ENCODE peak calls at places on chromosomes 12 and 14, in seven cellular contexts. One of them, this sample, is unnamed. For H3K27me3 and H3K4me1, the result is how much of the 10 kb centered on the place peaks cover.

GRCh38 chr12:47990351-47991105 is 13.7 kb downstream of the COL2A1 start:
- DNase-seq in endothelial cell of umbilical vein: no peak
- DNase-seq in HCT116: no peak
- DNase-seq in IMR-90: peak
- DNase-seq in K562: no peak
- DNase-seq in thyroid gland: no peak
- DNase-seq in uterus: no peak
- DNase-seq in this sample: no peak

GRCh38 chr14:95299271-95299670 is 20.4 kb downstream of the CLMN start:
- DNase-seq in endothelial cell of umbilical vein: no peak
- DNase-seq in HCT116: no peak
- DNase-seq in IMR-90: no peak
- DNase-seq in K562: no peak
- DNase-seq in thyroid gland: no peak
- DNase-seq in uterus: no peak
- DNase-seq in this sample: no peak

GRCh38 chr12:94458882-94459772 is 540 bp downstream of the CEP83 start:
- DNase-seq in endothelial cell of umbilical vein: no peak
- DNase-seq in HCT116: peak
- DNase-seq in IMR-90: peak
- DNase-seq in K562: no peak
- DNase-seq in thyroid gland: no peak
- DNase-seq in uterus: no peak
- DNase-seq in this sample: no peak

GRCh38 chr14:51600658-51601057 is 51.1 kb upstream of the FRMD6 start:
- DNase-seq in endothelial cell of umbilical vein: no peak
- DNase-seq in HCT116: no peak
- DNase-seq in IMR-90: no peak
- DNase-seq in K562: no peak
- DNase-seq in thyroid gland: no peak
- DNase-seq in uterus: no peak
- DNase-seq in this sample: no peak

GRCh38 chr12:68349921-68350606 is 17.9 kb upstream of the MDM1 start:
- DNase-seq in endothelial cell of umbilical vein: no peak
- DNase-seq in HCT116: no peak
- DNase-seq in IMR-90: no peak
- DNase-seq in K562: no peak
- DNase-seq in thyroid gland: no peak
- DNase-seq in uterus: no peak
- DNase-seq in this sample: no peak

GRCh38 chr12:107372229-107372658 is 278.9 kb upstream of the CRY1 start:
- DNase-seq in endothelial cell of umbilical vein: no peak
- DNase-seq in HCT116: no peak
- DNase-seq in IMR-90: peak
- DNase-seq in K562: no peak
- DNase-seq in thyroid gland: no peak
- DNase-seq in uterus: no peak
- DNase-seq in this sample: no peak

GRCh38 chr12:1819050-1819449 is 1.3 kb upstream of the LRTM2 start:
- DNase-seq in endothelial cell of umbilical vein: no peak
- DNase-seq in HCT116: no peak
- DNase-seq in IMR-90: no peak
- DNase-seq in K562: no peak
- DNase-seq in thyroid gland: no peak
- DNase-seq in uterus: no peak
- DNase-seq in this sample: no peak

GRCh38 chr12:106527356-106527755 is 55.4 kb upstream of the RFX4 start:
- DNase-seq in endothelial cell of umbilical vein: peak
- DNase-seq in HCT116: no peak
- DNase-seq in IMR-90: peak
- DNase-seq in K562: no peak
- DNase-seq in thyroid gland: no peak
- DNase-seq in uterus: no peak
- DNase-seq in this sample: no peak

DNA sequence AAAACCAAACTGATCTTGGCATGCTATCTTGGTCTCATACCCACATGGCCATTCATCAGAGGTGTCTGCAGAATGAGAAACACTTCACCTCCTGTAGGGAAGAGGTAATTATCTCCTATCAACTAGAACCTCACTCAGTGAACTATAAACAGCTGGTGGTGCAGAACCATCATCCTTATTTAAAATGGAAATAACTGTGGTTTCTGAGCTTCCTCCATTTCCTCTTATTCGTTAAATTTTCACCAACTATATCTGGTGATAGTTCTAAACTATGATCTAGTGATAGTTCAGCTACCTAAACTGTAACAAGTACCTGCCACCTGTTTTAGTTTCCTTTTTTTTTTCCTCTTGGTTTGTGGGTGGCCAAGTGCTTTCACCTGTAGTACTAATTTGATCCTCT is 218.5 kb downstream of the FUT8 start:
- DNase-seq in endothelial cell of umbilical vein: no peak
- DNase-seq in HCT116: no peak
- DNase-seq in IMR-90: no peak
- DNase-seq in K562: no peak
- DNase-seq in thyroid gland: no peak
- DNase-seq in uterus: no peak
- DNase-seq in this sample: no peak
- H3K27me3 ChIP-seq in endothelial cell of umbilical vein: under half
- H3K27me3 ChIP-seq in HCT116: under half
- H3K27me3 ChIP-seq in IMR-90: under half
- H3K27me3 ChIP-seq in K562: under half
- H3K27me3 ChIP-seq in thyroid gland: under half
- H3K27me3 ChIP-seq in uterus: under half
- H3K27me3 ChIP-seq in this sample: under half

GRCh38 chr14:103360548-103360947 is 24.7 kb upstream of the MARK3 start:
- DNase-seq in endothelial cell of umbilical vein: no peak
- DNase-seq in HCT116: no peak
- DNase-seq in IMR-90: no peak
- DNase-seq in K562: no peak
- DNase-seq in thyroid gland: no peak
- DNase-seq in uterus: no peak
- DNase-seq in this sample: peak
- TF ChIP-seq POLR2A in endothelial cell of umbilical vein: no peak
- TF ChIP-seq POLR2A in HCT116: no peak
- TF ChIP-seq POLR2A in IMR-90: no peak
- TF ChIP-seq POLR2A in K562: no peak
- TF ChIP-seq POLR2A in thyroid gland: no peak
- TF ChIP-seq POLR2A in uterus: no peak
- TF ChIP-seq POLR2A in this sample: no peak

GRCh38 chr12:92551853-92552397 is 150.9 kb upstream of the PLEKHG7 start:
- DNase-seq in endothelial cell of umbilical vein: no peak
- DNase-seq in HCT116: no peak
- DNase-seq in IMR-90: peak
- DNase-seq in K562: no peak
- DNase-seq in thyroid gland: no peak
- DNase-seq in uterus: no peak
- DNase-seq in this sample: no peak

GRCh38 chr12:92552412-92553108 is 150.2 kb upstream of the PLEKHG7 start:
- DNase-seq in endothelial cell of umbilical vein: peak
- DNase-seq in HCT116: no peak
- DNase-seq in IMR-90: peak
- DNase-seq in K562: no peak
- DNase-seq in thyroid gland: no peak
- DNase-seq in uterus: no peak
- DNase-seq in this sample: peak

GRCh38 chr12:92551210-92551609 is 151.6 kb upstream of the PLEKHG7 start:
- DNase-seq in endothelial cell of umbilical vein: no peak
- DNase-seq in HCT116: no peak
- DNase-seq in IMR-90: no peak
- DNase-seq in K562: no peak
- DNase-seq in thyroid gland: no peak
- DNase-seq in uterus: no peak
- DNase-seq in this sample: no peak

GRCh38 chr12:92550234-92550633 is 152.6 kb upstream of the PLEKHG7 start:
- DNase-seq in endothelial cell of umbilical vein: no peak
- DNase-seq in HCT116: no peak
- DNase-seq in IMR-90: no peak
- DNase-seq in K562: no peak
- DNase-seq in thyroid gland: no peak
- DNase-seq in uterus: no peak
- DNase-seq in this sample: no peak

DNA sequence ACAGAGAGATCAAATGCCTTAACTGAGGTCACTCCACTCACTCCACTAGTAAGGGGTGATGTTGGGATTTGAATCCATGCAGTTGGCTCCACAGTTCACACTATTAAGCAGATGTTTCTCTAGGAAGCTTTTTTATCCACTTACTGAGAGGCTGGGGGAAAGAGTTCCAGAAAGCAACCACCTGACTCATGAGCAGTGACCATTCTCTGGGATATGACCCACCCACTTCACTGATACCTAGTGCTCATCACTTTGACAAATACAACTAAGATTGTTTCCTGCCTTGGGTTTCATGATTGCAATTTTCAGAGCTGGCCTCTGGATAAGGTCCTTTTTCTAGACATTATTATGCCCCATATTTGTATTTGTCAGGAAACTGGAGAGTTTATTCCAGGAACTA is 152.1 kb upstream of the PLEKHG7 start:
- DNase-seq in endothelial cell of umbilical vein: no peak
- DNase-seq in HCT116: no peak
- DNase-seq in IMR-90: no peak
- DNase-seq in K562: no peak
- DNase-seq in thyroid gland: no peak
- DNase-seq in uterus: no peak
- DNase-seq in this sample: no peak
- H3K4me1 ChIP-seq in endothelial cell of umbilical vein: under half
- H3K4me1 ChIP-seq in HCT116: under half
- H3K4me1 ChIP-seq in IMR-90: under half
- H3K4me1 ChIP-seq in K562: under half
- H3K4me1 ChIP-seq in thyroid gland: under half
- H3K4me1 ChIP-seq in uterus: under half
- H3K4me1 ChIP-seq in this sample: under half

DNA sequence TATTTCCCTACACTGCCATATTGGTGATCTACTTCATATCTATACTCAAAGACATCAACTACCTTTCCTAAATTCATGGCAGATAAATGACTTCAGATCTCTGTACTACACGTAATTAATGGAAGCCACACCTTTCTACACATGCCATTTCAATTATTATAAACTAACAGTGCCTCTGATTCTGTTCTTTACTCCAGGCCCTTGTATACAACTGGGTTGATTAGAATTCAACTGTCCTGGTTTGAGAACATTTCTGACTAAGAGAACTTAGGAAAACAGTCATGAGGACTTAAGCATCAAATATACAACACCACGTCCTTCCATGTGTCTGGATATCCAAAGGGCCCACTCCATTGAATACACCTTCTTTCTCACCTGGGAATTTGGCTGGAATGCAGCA is 1.8 kb downstream of the ACIN1 start:
- DNase-seq in endothelial cell of umbilical vein: no peak
- DNase-seq in HCT116: no peak
- DNase-seq in IMR-90: no peak
- DNase-seq in K562: no peak
- DNase-seq in thyroid gland: no peak
- DNase-seq in uterus: no peak
- DNase-seq in this sample: no peak
- H3K27me3 ChIP-seq in endothelial cell of umbilical vein: under half
- H3K27me3 ChIP-seq in HCT116: under half
- H3K27me3 ChIP-seq in IMR-90: under half
- H3K27me3 ChIP-seq in K562: under half
- H3K27me3 ChIP-seq in thyroid gland: under half
- H3K27me3 ChIP-seq in uterus: under half
- H3K27me3 ChIP-seq in this sample: under half

DNA sequence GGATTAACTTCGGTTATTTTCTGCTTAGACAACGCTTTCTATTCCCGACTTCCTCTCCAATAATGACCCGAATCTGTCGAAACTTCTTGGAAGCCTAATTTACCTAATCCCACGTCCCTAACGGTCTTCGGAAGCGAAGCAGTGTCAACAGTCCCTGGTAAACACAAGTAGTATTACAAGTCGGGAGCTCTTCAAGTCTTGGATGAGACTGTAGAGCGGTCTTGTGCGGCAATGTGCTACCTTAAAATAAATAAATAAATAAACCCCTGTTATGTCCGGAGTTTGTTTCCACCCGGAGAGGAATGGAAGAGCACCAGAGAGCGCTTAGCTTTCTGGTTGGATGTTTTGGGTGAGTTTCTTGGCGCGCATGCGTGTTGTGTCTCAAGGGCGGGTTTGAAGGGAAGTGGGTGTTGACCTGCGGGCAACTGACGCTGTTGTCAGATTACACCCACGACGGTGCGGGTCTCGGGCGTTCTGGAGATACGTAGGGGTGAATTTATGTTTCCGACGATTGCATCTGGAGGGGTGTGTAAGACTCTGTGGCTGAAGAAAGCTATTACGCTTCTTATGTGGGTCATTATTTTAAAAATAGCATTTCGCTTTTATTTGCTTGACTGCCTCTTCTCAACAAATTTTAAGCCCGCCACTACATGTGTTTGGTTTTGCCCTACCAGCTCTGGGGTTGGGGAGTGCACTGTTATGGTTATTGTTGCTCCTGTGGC is at the start of the genes KIAA0586 and TIMM9:
- DNase-seq in endothelial cell of umbilical vein: peak
- DNase-seq in HCT116: peak
- DNase-seq in IMR-90: peak
- DNase-seq in K562: peak
- DNase-seq in thyroid gland: peak
- DNase-seq in uterus: peak
- DNase-seq in this sample: peak
- TF ChIP-seq POLR2A in endothelial cell of umbilical vein: peak
- TF ChIP-seq POLR2A in HCT116: peak
- TF ChIP-seq POLR2A in IMR-90: peak
- TF ChIP-seq POLR2A in K562: peak
- TF ChIP-seq POLR2A in thyroid gland: peak
- TF ChIP-seq POLR2A in uterus: peak
- TF ChIP-seq POLR2A in this sample: peak

DNA sequence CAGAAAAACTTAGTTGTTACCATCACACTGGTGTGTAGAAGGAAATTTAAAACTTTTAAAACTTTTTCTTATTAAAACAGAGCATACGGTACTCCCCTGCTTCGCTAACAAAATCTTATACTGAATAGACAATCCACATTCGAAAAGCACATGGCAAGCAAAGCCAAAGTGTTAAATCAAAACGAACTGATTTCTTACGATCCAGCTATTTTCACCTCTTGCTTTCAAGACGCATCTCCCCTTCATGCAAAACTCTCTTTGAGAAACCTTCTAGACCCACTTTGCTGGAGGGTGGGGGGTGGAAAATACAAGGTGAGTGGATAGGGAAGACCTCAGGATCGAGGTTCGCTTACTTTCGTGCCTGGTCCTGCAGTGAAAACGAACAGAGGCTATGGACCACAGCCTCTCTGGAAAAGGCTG is 328 bp downstream of the INTS13 start:
- DNase-seq in endothelial cell of umbilical vein: no peak
- DNase-seq in HCT116: no peak
- DNase-seq in IMR-90: no peak
- DNase-seq in K562: no peak
- DNase-seq in thyroid gland: no peak
- DNase-seq in uterus: no peak
- DNase-seq in this sample: no peak
- H3K4me1 ChIP-seq in endothelial cell of umbilical vein: under half
- H3K4me1 ChIP-seq in HCT116: under half
- H3K4me1 ChIP-seq in IMR-90: under half
- H3K4me1 ChIP-seq in K562: under half
- H3K4me1 ChIP-seq in thyroid gland: under half
- H3K4me1 ChIP-seq in uterus: under half
- H3K4me1 ChIP-seq in this sample: half or more

GRCh38 chr14:36665887-36666415 is 4.3 kb downstream of the PAX9 start:
- DNase-seq in endothelial cell of umbilical vein: no peak
- DNase-seq in HCT116: no peak
- DNase-seq in IMR-90: no peak
- DNase-seq in K562: no peak
- DNase-seq in thyroid gland: no peak
- DNase-seq in uterus: no peak
- DNase-seq in this sample: no peak
- H3K27me3 ChIP-seq in endothelial cell of umbilical vein: half or more
- H3K27me3 ChIP-seq in HCT116: under half
- H3K27me3 ChIP-seq in IMR-90: half or more
- H3K27me3 ChIP-seq in K562: under half
- H3K27me3 ChIP-seq in thyroid gland: under half
- H3K27me3 ChIP-seq in uterus: under half
- H3K27me3 ChIP-seq in this sample: half or more